ENCODE peak calls at places on chromosomes 2 and 18, in ten cellular contexts. One of them, this sample, is unnamed.

GRCh38 chr2:219643788-219644398 is 16.5 kb downstream of the SLC4A3 start:
- DNase-seq in activated gamma-delta T cell treated with Interleukin-2 at 50 U/mL for 16 hours: no peak
- DNase-seq in fibroblast of mammary gland: peak; percentile 18
- DNase-seq in LoVo: no peak
- DNase-seq in activated naive CD8-positive, alpha-beta T cell treated with anti-CD3 and anti-CD28 coated beads, Interleukin-2, amount 10 ng/mL, durations not matched to agents 7 days and 5 days: no peak
- DNase-seq in MV-4-11: no peak
- DNase-seq in Peyer's patch: peak; percentile 29
- DNase-seq in endothelial cell of umbilical vein: no peak
- DNase-seq in NCI-H2081: no peak
- DNase-seq in anterior cingulate cortex: no peak
- DNase-seq in this sample: no peak

GRCh38 chr2:133810559-133810958 is 242.3 kb upstream of the NCKAP5 start:
- DNase-seq in activated gamma-delta T cell treated with Interleukin-2 at 50 U/mL for 16 hours: no peak
- DNase-seq in LoVo: no peak
- DNase-seq in endothelial cell of umbilical vein: no peak
- DNase-seq in fibroblast of mammary gland: no peak
- DNase-seq in MV-4-11: no peak
- DNase-seq in activated naive CD8-positive, alpha-beta T cell treated with anti-CD3 and anti-CD28 coated beads, Interleukin-2, amount 10 ng/mL, durations not matched to agents 7 days and 5 days: no peak
- DNase-seq in Peyer's patch: no peak
- DNase-seq in anterior cingulate cortex: no peak
- DNase-seq in NCI-H2081: no peak
- DNase-seq in this sample: no peak

GRCh38 chr2:109321570-109321969 is 192.6 kb downstream of the SH3RF3 start:
- DNase-seq in anterior cingulate cortex: no peak
- DNase-seq in activated naive CD8-positive, alpha-beta T cell treated with anti-CD3 and anti-CD28 coated beads, Interleukin-2, amount 10 ng/mL, durations not matched to agents 7 days and 5 days: no peak
- DNase-seq in Peyer's patch: no peak
- DNase-seq in NCI-H2081: no peak
- DNase-seq in activated gamma-delta T cell treated with Interleukin-2 at 50 U/mL for 16 hours: no peak
- DNase-seq in LoVo: no peak
- DNase-seq in MV-4-11: no peak
- DNase-seq in endothelial cell of umbilical vein: no peak
- DNase-seq in fibroblast of mammary gland: peak; percentile 91
- DNase-seq in this sample: no peak

GRCh38 chr2:215773728-215774127 is 239.6 kb downstream of the MREG start:
- DNase-seq in MV-4-11: peak; percentile 91
- DNase-seq in Peyer's patch: no peak
- DNase-seq in endothelial cell of umbilical vein: no peak
- DNase-seq in activated naive CD8-positive, alpha-beta T cell treated with anti-CD3 and anti-CD28 coated beads, Interleukin-2, amount 10 ng/mL, durations not matched to agents 7 days and 5 days: no peak
- DNase-seq in anterior cingulate cortex: no peak
- DNase-seq in fibroblast of mammary gland: peak; percentile 99
- DNase-seq in LoVo: no peak
- DNase-seq in NCI-H2081: no peak
- DNase-seq in activated gamma-delta T cell treated with Interleukin-2 at 50 U/mL for 16 hours: no peak
- DNase-seq in this sample: no peak

GRCh38 chr18:76494181-76494540 is 881 bp downstream of the ZNF516 start:
- DNase-seq in fibroblast of mammary gland: peak; percentile 42
- DNase-seq in activated gamma-delta T cell treated with Interleukin-2 at 50 U/mL for 16 hours: no peak
- DNase-seq in activated naive CD8-positive, alpha-beta T cell treated with anti-CD3 and anti-CD28 coated beads, Interleukin-2, amount 10 ng/mL, durations not matched to agents 7 days and 5 days: no peak
- DNase-seq in Peyer's patch: no peak
- DNase-seq in LoVo: peak; percentile 18
- DNase-seq in anterior cingulate cortex: peak; percentile 36
- DNase-seq in NCI-H2081: peak; percentile 56
- DNase-seq in MV-4-11: peak; percentile 58
- DNase-seq in endothelial cell of umbilical vein: no peak
- DNase-seq in this sample: peak; percentile 58

GRCh38 chr18:39414009-39414700 is 1848.6 kb upstream of the CELF4 start:
- DNase-seq in endothelial cell of umbilical vein: peak; percentile 86
- DNase-seq in LoVo: peak; percentile 38
- DNase-seq in fibroblast of mammary gland: peak; percentile 84
- DNase-seq in anterior cingulate cortex: no peak
- DNase-seq in NCI-H2081: no peak
- DNase-seq in activated naive CD8-positive, alpha-beta T cell treated with anti-CD3 and anti-CD28 coated beads, Interleukin-2, amount 10 ng/mL, durations not matched to agents 7 days and 5 days: no peak
- DNase-seq in activated gamma-delta T cell treated with Interleukin-2 at 50 U/mL for 16 hours: no peak
- DNase-seq in MV-4-11: no peak
- DNase-seq in Peyer's patch: no peak
- DNase-seq in this sample: no peak

GRCh38 chr2:236862961-236863728 is 222.5 kb upstream of the COPS8 start:
- DNase-seq in NCI-H2081: no peak
- DNase-seq in activated naive CD8-positive, alpha-beta T cell treated with anti-CD3 and anti-CD28 coated beads, Interleukin-2, amount 10 ng/mL, durations not matched to agents 7 days and 5 days: no peak
- DNase-seq in fibroblast of mammary gland: peak; percentile 97
- DNase-seq in MV-4-11: no peak
- DNase-seq in Peyer's patch: peak; percentile 22
- DNase-seq in anterior cingulate cortex: no peak
- DNase-seq in endothelial cell of umbilical vein: no peak
- DNase-seq in activated gamma-delta T cell treated with Interleukin-2 at 50 U/mL for 16 hours: no peak
- DNase-seq in LoVo: no peak
- DNase-seq in this sample: no peak

GRCh38 chr2:235601960-235602704 is 108.3 kb downstream of the AGAP1 start:
- DNase-seq in MV-4-11: no peak
- DNase-seq in activated gamma-delta T cell treated with Interleukin-2 at 50 U/mL for 16 hours: no peak
- DNase-seq in activated naive CD8-positive, alpha-beta T cell treated with anti-CD3 and anti-CD28 coated beads, Interleukin-2, amount 10 ng/mL, durations not matched to agents 7 days and 5 days: no peak
- DNase-seq in fibroblast of mammary gland: no peak
- DNase-seq in anterior cingulate cortex: no peak
- DNase-seq in LoVo: no peak
- DNase-seq in NCI-H2081: no peak
- DNase-seq in Peyer's patch: no peak
- DNase-seq in endothelial cell of umbilical vein: no peak
- DNase-seq in this sample: no peak

GRCh38 chr2:128549646-128550260 is 231.1 kb upstream of the HS6ST1 start:
- DNase-seq in fibroblast of mammary gland: no peak
- DNase-seq in anterior cingulate cortex: no peak
- DNase-seq in LoVo: no peak
- DNase-seq in MV-4-11: no peak
- DNase-seq in endothelial cell of umbilical vein: no peak
- DNase-seq in activated naive CD8-positive, alpha-beta T cell treated with anti-CD3 and anti-CD28 coated beads, Interleukin-2, amount 10 ng/mL, durations not matched to agents 7 days and 5 days: no peak
- DNase-seq in NCI-H2081: no peak
- DNase-seq in Peyer's patch: peak; percentile 32
- DNase-seq in activated gamma-delta T cell treated with Interleukin-2 at 50 U/mL for 16 hours: no peak
- DNase-seq in this sample: no peak

This sample was measured in NCI-H345.